ENCODE peak calls at places on chromosomes 2 and 18, in six cellular contexts. T is colonic mucosa, R is neuronal stem cell, S is dorsolateral prefrontal cortex, J is GM23338, A is H9. Z is an unnamed sample. For H3K27me3, the result is how much of the 10 kb centered on the place peaks cover.

GRCh38 chr2:58215429-58215828 is 25.7 kb downstream of the FANCL start:
- DNase-seq in T (no peak), R (no peak), S (no peak), A (no peak), J (no peak), Z (no peak)

GRCh38 chr18:24362757-24363156 is 34.9 kb downstream of the OSBPL1A start:
- DNase-seq in A (no peak), J (no peak), R (no peak), S (no peak), T (no peak), Z (peak)

GRCh38 chr18:63140997-63141776 is 178.4 kb downstream of the BCL2 start:
- DNase-seq in J (no peak), A (no peak), R (no peak), T (no peak), S (no peak), Z (no peak)

GRCh38 chr18:13161276-13161899 is 57.2 kb upstream of the LDLRAD4 start:
- DNase-seq in S (no peak), A (no peak), J (no peak), R (no peak), T (no peak), Z (no peak)

GRCh38 chr18:48825101-48825745 is 125.5 kb downstream of the SMAD7 start:
- DNase-seq in A (peak), T (peak), J (no peak), S (no peak), R (no peak), Z (no peak)

GRCh38 chr18:2914844-2915243 is 68.0 kb downstream of the EMILIN2 start:
- DNase-seq in T (no peak), J (no peak), S (no peak), A (no peak), R (no peak), Z (no peak)

GRCh38 chr2:131036696-131037397 is 56.4 kb downstream of the FAM168B start:
- DNase-seq in T (no peak), R (no peak), J (no peak), S (peak), A (no peak), Z (no peak)

GRCh38 chr2:207331674-207332073 is 165.9 kb upstream of the KLF7 start:
- DNase-seq in R (no peak), J (no peak), S (no peak), T (no peak), A (no peak), Z (no peak)

GRCh38 chr2:208103616-208104015 is 20.7 kb downstream of the CRYGD start:
- DNase-seq in S (no peak), R (no peak), T (no peak), J (peak), A (no peak), Z (no peak)

GRCh38 chr2:236768393-236769140 is 198.9 kb downstream of the ACKR3 start:
- DNase-seq in T (no peak), S (no peak), R (no peak), A (no peak), J (no peak), Z (no peak)

GRCh38 chr2:118251427-118251826 is 163.2 kb downstream of the INSIG2 start:
- DNase-seq in A (no peak), T (no peak), S (no peak), R (peak), J (peak), Z (no peak)

GRCh38 chr2:190359896-190360376 is 16.5 kb downstream of the INPP1 start:
- DNase-seq in A (no peak), T (peak), J (peak), S (peak), R (no peak), Z (no peak)

GRCh38 chr2:15772681-15773080 is 167.7 kb upstream of the MYCN start:
- DNase-seq in J (no peak), A (no peak), R (no peak), S (no peak), T (no peak), Z (no peak)

GRCh38 chr2:26169226-26169625 is 3.7 kb upstream of the GAREM2 start:
- DNase-seq in J (no peak), A (no peak), T (no peak), R (no peak), S (no peak), Z (no peak)

GRCh38 chr2:26169681-26170414 is 3.0 kb upstream of the GAREM2 start:
- DNase-seq in J (no peak), R (no peak), T (no peak), S (no peak), A (no peak), Z (no peak)

GRCh38 chr2:26168785-26169184 is 4.1 kb upstream of the GAREM2 start:
- DNase-seq in A (no peak), T (no peak), J (no peak), R (no peak), S (no peak), Z (no peak)

GRCh38 chr2:26172189-26172865 is 561 bp upstream of the GAREM2 start:
- DNase-seq in A (peak), J (peak), R (peak), S (no peak), T (no peak), Z (no peak)

GRCh38 chr2:26170795-26171194 is 2.1 kb upstream of the GAREM2 start:
- DNase-seq in A (no peak), J (no peak), S (no peak), T (no peak), R (no peak), Z (no peak)
- H3K27me3 ChIP-seq in A (under half), J (under half), S (under half), T (under half), R (under half), Z (under half)

GRCh38 chr18:46755315-46756171 is 1.3 kb downstream of the ST8SIA5 start:
- DNase-seq in R (peak), J (peak), T (no peak), S (peak), A (no peak), Z (no peak)
- H3K27me3 ChIP-seq in R (under half), J (half or more), T (under half), S (under half), A (under half), Z (under half)

GRCh38 chr2:88660622-88661021 is 30.9 kb upstream of the RPIA start:
- DNase-seq in A (no peak), S (no peak), R (no peak), T (no peak), J (no peak), Z (no peak)
- H3K27me3 ChIP-seq in A (under half), S (under half), R (under half), T (under half), J (under half), Z (under half)

GRCh38 chr2:26940001-26940400 is 30.4 kb upstream of the MAPRE3 start:
- DNase-seq in R (no peak), J (no peak), S (no peak), T (no peak), A (no peak), Z (no peak)
- H3K27me3 ChIP-seq in R (under half), J (under half), S (under half), T (under half), A (under half), Z (under half)

DNA sequence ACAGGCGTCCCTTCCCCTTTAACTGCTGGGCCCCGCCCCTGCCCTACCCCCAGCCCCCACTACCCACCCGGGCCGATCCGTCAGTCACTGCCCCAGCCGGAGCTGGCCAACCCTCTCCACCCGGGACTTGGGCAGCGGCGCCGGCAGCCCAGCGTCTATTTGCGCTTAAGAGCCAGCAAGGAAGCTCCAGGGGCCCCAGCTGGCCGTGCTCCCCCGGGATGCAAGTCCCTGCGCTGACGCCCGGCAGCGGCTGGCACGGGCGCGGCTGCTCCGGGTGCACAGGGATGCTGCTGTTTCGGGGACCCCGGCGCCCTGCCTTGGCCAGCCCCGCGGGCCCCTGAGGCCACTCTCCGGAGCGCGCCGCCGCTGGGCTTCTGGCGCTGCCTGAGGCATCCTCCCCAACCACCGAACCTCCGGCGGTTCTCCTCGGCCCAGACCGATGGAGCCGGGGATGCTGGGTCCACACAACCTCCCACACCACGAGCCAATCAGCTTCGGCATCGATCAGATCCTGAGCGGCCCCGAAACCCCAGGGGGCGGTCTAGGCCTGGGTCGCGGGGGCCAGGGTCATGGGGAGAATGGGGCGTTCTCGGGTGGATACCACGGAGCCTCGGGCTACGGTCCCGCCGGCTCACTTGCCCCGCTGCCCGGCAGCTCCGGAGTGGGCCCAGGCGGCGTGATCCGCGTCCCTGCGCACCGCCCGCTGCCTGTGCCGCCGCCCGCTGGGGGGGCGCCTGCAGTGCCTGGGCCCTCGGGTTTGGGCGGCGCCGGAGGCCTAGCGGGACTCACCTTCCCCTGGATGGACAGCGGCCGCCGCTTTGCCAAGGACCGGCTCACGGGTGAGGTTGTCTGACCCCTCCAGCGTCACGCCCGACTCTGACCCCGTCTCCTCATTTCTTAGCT is at the start of gene TLX2:
- DNase-seq in J (peak), T (no peak), S (no peak), A (peak), R (no peak), Z (no peak)
- H3K27me3 ChIP-seq in J (half or more), T (half or more), S (half or more), A (half or more), R (half or more), Z (under half)